ENCODE peak calls at places on chromosome 17, in four cellular contexts. D is foreskin fibroblast, T is neural crest cell, Q is colonic mucosa. E is an unnamed sample.

GRCh38 chr17:34398990-34399389 is 36.0 kb upstream of the CCL1 start:
- DNase-seq in D (no peak), T (no peak), Q (no peak), E (no peak)

GRCh38 chr17:8413321-8413720 is 15.7 kb upstream of the RNF222 start:
- DNase-seq in D (no peak), T (no peak), Q (no peak), E (no peak)

GRCh38 chr17:12256380-12256995 is 235.8 kb downstream of the MAP2K4 start:
- DNase-seq in D (peak; percentile 23), T (peak; percentile 5), Q (peak; percentile 35), E (peak; percentile 59)

GRCh38 chr17:17511293-17511741 is 15.1 kb upstream of the RASD1 start:
- DNase-seq in D (no peak), T (no peak), Q (no peak), E (no peak)

GRCh38 chr17:29384901-29385300 is 5.3 kb upstream of the TAOK1 start:
- DNase-seq in D (no peak), T (no peak), Q (no peak), E (no peak)

GRCh38 chr17:62671553-62671952 is 44.1 kb downstream of the MRC2 start:
- DNase-seq in D (no peak), T (no peak), Q (peak; percentile 42), E (no peak)

GRCh38 chr17:298791-299450 is 53.7 kb downstream of the RPH3AL start:
- DNase-seq in D (no peak), T (no peak), Q (no peak), E (no peak)

GRCh38 chr17:64196626-64197025 is 66.4 kb downstream of the TEX2 start:
- DNase-seq in D (peak; percentile 60), T (no peak), Q (no peak), E (peak; percentile 24)

GRCh38 chr17:282912-283882 is 69.4 kb downstream of the RPH3AL start:
- DNase-seq in D (no peak), T (no peak), Q (no peak), E (no peak)

GRCh38 chr17:22516861-22517636 is 824.7 kb downstream of the KCNJ18 start:
- DNase-seq in D (no peak), T (no peak), Q (no peak), E (no peak)

GRCh38 chr17:40526668-40527067 is 25.2 kb upstream of the TNS4 start:
- DNase-seq in D (no peak), T (no peak), Q (no peak), E (no peak)

GRCh38 chr17:13813347-13814240 is 211.9 kb upstream of the HS3ST3A1 start:
- DNase-seq in D (no peak), T (no peak), Q (no peak), E (no peak)

GRCh38 chr17:28972437-28972836 is 21.1 kb upstream of the PHF12 start:
- DNase-seq in D (no peak), T (no peak), Q (no peak), E (no peak)

GRCh38 chr17:6084226-6085161 is 14.3 kb downstream of the WSCD1 start:
- DNase-seq in D (no peak), T (peak; percentile 46), Q (no peak), E (no peak)

GRCh38 chr17:65362826-65363225 is 198.6 kb downstream of the AXIN2 start:
- DNase-seq in D (peak; percentile 14), T (no peak), Q (no peak), E (no peak)

GRCh38 chr17:17694229-17695081 is 13.2 kb downstream of the RAI1 start:
- DNase-seq in D (peak; percentile 67), T (peak; percentile 57), Q (peak; percentile 76), E (no peak)

GRCh38 chr17:8818047-8818446 is 18.9 kb upstream of the MFSD6L start:
- DNase-seq in D (no peak), T (no peak), Q (no peak), E (no peak)

GRCh38 chr17:41773190-41773588 is 13.3 kb downstream of the JUP start:
- DNase-seq in D (peak; percentile 78), T (no peak), Q (peak; percentile 94), E (no peak)

GRCh38 chr17:47945529-47946508 is 4.4 kb downstream of the PNPO start:
- DNase-seq in D (no peak), T (no peak), Q (no peak), E (no peak)

GRCh38 chr17:78342438-78343098 is 17.3 kb downstream of the SOCS3 start:
- DNase-seq in D (peak; percentile 87), T (no peak), Q (peak; percentile 62), E (no peak)

GRCh38 chr17:47210105-47210504 is 957 bp downstream of the MYL4 start:
- DNase-seq in D (no peak), T (no peak), Q (no peak), E (no peak)

GRCh38 chr17:32625971-32626370 is 139.2 kb downstream of the CDK5R1 start:
- DNase-seq in D (no peak), T (no peak), Q (no peak), E (no peak)

GRCh38 chr17:2865228-2865627 is 69.0 kb downstream of the RAP1GAP2 start:
- DNase-seq in D (no peak), T (no peak), Q (no peak), E (no peak)

GRCh38 chr17:68820476-68820824 is 134.7 kb downstream of the ABCA8 start:
- DNase-seq in D (no peak), T (no peak), Q (no peak), E (no peak)

GRCh38 chr17:10579270-10579669 is 29.8 kb upstream of the MYH2 start:
- DNase-seq in D (no peak), T (no peak), Q (no peak), E (no peak)

GRCh38 chr17:29240477-29240876 is 6.2 kb upstream of the CRYBA1 start:
- DNase-seq in D (no peak), T (no peak), Q (no peak), E (no peak)

GRCh38 chr17:393806-394717 is 41.5 kb upstream of the RPH3AL start:
- DNase-seq in D (no peak), T (no peak), Q (no peak), E (no peak)

GRCh38 chr17:39953471-39953888 is 9.3 kb upstream of the GSDMA start:
- DNase-seq in D (no peak), T (no peak), Q (no peak), E (no peak)

GRCh38 chr17:67891481-67892119 is 66.3 kb downstream of the BPTF start:
- DNase-seq in D (peak; percentile 64), T (no peak), Q (no peak), E (peak; percentile 19)

GRCh38 chr17:70622382-70623260 is 453.3 kb downstream of the KCNJ2 start:
- DNase-seq in D (peak; percentile 8), T (peak; percentile 62), Q (peak; percentile 63), E (no peak)

GRCh38 chr17:18156171-18156975 is 27.3 kb upstream of the ALKBH5 start:
- DNase-seq in D (no peak), T (no peak), Q (no peak), E (no peak)

GRCh38 chr17:48791128-48792032 is 25.6 kb downstream of the TTLL6 start:
- DNase-seq in D (peak; percentile 69), T (peak; percentile 68), Q (peak; percentile 95), E (peak; percentile 68)

GRCh38 chr17:77116371-77116860 is 24.4 kb upstream of the SEC14L1 start:
- DNase-seq in D (no peak), T (no peak), Q (no peak), E (no peak)

GRCh38 chr17:49970498-49970897 is 1.5 kb downstream of the DLX4 start:
- DNase-seq in D (no peak), T (no peak), Q (no peak), E (no peak)

GRCh38 chr17:49971199-49971847 is 2.3 kb downstream of the DLX4 start:
- DNase-seq in D (no peak), T (no peak), Q (no peak), E (no peak)

GRCh38 chr17:49969134-49969759 is at the start of gene DLX4:
- DNase-seq in D (no peak), T (no peak), Q (no peak), E (no peak)

GRCh38 chr17:49968380-49969133 is 433 bp upstream of the DLX4 start:
- DNase-seq in D (peak; percentile 47), T (peak; percentile 56), Q (peak; percentile 64), E (peak; percentile 19)

DNA sequence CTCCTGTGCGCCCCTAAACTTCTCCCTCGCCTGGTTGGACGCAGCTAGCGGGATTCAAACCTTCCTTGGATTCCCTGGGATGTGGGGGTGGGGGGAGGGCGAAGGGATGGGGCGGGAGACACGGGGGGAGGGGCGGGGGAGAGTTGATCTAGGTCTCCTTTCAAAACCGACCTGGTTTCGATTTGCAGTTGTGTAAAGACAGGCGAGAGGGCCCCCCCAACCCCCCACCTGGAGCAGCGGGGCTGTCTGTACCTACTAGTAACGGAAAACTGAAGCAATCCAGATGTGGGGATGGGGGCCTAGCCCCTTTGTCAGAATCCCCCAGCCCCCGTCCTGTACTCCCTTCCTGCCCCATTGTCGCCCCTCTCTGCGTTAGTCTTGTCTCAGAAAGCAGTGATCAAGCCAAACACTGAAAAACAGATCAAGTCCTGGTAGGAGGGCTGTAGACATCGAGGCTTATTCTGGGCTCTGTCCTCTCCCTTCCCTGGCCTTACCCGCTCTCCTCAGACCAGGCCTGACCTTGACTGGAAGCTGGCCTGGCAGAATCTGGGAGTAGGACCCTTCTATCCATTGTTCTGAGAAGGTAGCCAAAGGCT is 902 bp downstream of the DLX4 start:
- DNase-seq in D (no peak), T (no peak), Q (no peak), E (no peak)
- TF ChIP-seq CTCF in D (no peak), T (no peak), Q (no peak), E (no peak)

GRCh38 chr17:81648013-81648706 is 8.2 kb downstream of the PDE6G start:
- DNase-seq in D (no peak), T (no peak), Q (no peak), E (no peak)
- TF ChIP-seq CTCF in D (no peak), T (no peak), Q (no peak), E (no peak)

GRCh38 chr17:57375040-57375769 is 118.9 kb downstream of the MSI2 start:
- DNase-seq in D (no peak), T (no peak), Q (no peak), E (no peak)

GRCh38 chr17:57380055-57380356 is 123.7 kb downstream of the MSI2 start:
- DNase-seq in D (no peak), T (no peak), Q (no peak), E (no peak)

GRCh38 chr17:57375770-57376181 is 119.5 kb downstream of the MSI2 start:
- DNase-seq in D (no peak), T (no peak), Q (no peak), E (no peak)

GRCh38 chr17:57379237-57380054 is 123.1 kb downstream of the MSI2 start:
- DNase-seq in D (no peak), T (no peak), Q (no peak), E (no peak)

GRCh38 chr17:57377094-57377493 is 120.8 kb downstream of the MSI2 start:
- DNase-seq in D (no peak), T (no peak), Q (no peak), E (no peak)
- TF ChIP-seq CTCF in D (no peak), T (no peak), Q (no peak), E (no peak)

DNA sequence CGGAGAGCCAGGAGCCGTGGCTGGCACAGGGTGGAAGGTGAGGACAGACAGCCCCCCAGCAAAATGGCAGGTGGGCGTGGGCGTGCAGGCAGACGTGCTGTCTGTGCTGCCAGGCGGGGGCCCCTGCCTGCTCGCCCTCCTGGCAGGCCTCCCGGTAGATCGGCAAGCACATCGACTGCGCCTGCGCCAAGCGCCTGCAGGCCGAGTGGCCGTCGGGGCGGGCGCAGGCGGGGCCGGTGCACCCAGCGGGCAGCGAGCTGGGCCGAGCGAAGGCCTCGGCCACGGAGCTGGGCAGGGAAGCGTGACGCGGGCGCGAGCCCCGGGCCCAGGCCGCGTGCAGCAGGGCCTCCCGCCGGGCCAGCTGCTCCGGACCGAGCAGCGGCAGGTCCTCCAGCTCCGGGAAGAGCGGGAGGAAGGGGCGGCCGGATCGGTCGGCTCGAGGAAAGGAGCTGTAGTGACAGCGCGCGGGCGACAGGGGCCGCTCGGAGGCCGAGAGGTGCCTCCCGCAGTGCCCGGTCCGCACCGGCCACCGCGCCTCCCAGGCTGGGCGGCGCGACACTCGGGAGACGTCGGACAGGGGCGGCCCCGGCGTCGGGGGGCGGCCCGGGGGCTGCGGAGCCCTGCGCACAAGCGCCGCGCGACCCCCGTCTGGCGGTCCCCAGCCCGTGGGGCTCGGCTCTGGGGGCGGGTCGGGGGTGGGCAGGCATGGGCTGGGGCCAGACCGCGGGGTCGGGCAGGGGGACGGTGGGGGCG is 16.9 kb downstream of the GRIN2C start:
- DNase-seq in D (peak; percentile 65), T (peak; percentile 59), Q (peak; percentile 67), E (no peak)
- TF ChIP-seq CTCF in D (peak; percentile 19), T (peak; percentile 68), Q (peak; percentile 50), E (peak; percentile 39)

E was measured in AG09319.